ENCODE peak calls at places on chromosomes 3 and 15, in seven cellular contexts. U, T, S, J, E, Y and M are unnamed samples. For H3K27me3, the result is how much of the 10 kb centered on the place peaks cover.

GRCh38 chr15:72491768-72492167 is 17.6 kb downstream of the ARIH1 start:
- DNase-seq in U (no peak), J (peak), Y (no peak), T (no peak), E (peak), S (no peak), M (no peak)

GRCh38 chr3:88137836-88138235 is 11.9 kb upstream of the C3orf38 start:
- DNase-seq in E (no peak), U (no peak), J (peak), Y (no peak), T (no peak), S (no peak), M (no peak)

GRCh38 chr3:100002599-100003350 is 111.5 kb downstream of the FILIP1L start:
- DNase-seq in J (peak), S (peak), Y (no peak), U (no peak), E (peak), T (no peak), M (no peak)

GRCh38 chr3:72748659-72749058 is 99.6 kb downstream of the SHQ1 start:
- DNase-seq in J (no peak), E (no peak), Y (no peak), U (no peak), T (no peak), S (no peak), M (no peak)

GRCh38 chr3:97910931-97911351 is 61.3 kb downstream of the RIOX2 start:
- DNase-seq in J (no peak), T (no peak), U (no peak), S (no peak), E (no peak), Y (no peak), M (no peak)

GRCh38 chr15:53297828-53298227 is 461.6 kb downstream of the WDR72 start:
- DNase-seq in S (peak), E (no peak), Y (no peak), T (no peak), U (no peak), J (no peak), M (no peak)

GRCh38 chr3:25664066-25664809 is 469 bp downstream of the TOP2B start:
- DNase-seq in Y (peak), U (peak), S (peak), T (peak), J (peak), E (peak), M (peak)

GRCh38 chr3:59540696-59541095 is 490.9 kb upstream of the CFAP20DC start:
- DNase-seq in E (no peak), S (no peak), U (no peak), J (no peak), Y (no peak), T (no peak), M (no peak)

GRCh38 chr3:129016366-129016724 is 15.2 kb downstream of the EFCC1 start:
- DNase-seq in Y (peak), J (no peak), S (peak), E (no peak), T (no peak), U (no peak), M (peak)

GRCh38 chr15:61742591-61742990 is 317.7 kb downstream of the VPS13C start:
- DNase-seq in J (no peak), S (no peak), Y (no peak), U (no peak), T (no peak), E (no peak), M (no peak)

GRCh38 chr15:40873625-40874561 is at the start of gene RHOV:
- DNase-seq in U (peak), J (peak), E (peak), Y (peak), S (peak), T (peak), M (peak)

GRCh38 chr3:105800320-105800719 is 68.5 kb downstream of the CBLB start:
- DNase-seq in Y (no peak), T (no peak), J (no peak), E (no peak), S (no peak), U (no peak), M (peak)

GRCh38 chr15:29099131-29099880 is 170.3 kb downstream of the NSMCE3 start:
- DNase-seq in S (no peak), E (no peak), J (no peak), Y (no peak), U (no peak), T (no peak), M (no peak)

GRCh38 chr15:70354260-70354894 is 256.7 kb upstream of the TLE3 start:
- DNase-seq in S (no peak), E (no peak), J (no peak), Y (no peak), U (no peak), T (no peak), M (no peak)

GRCh38 chr15:61880079-61880478 is 180.2 kb downstream of the VPS13C start:
- DNase-seq in S (no peak), U (no peak), J (no peak), Y (no peak), T (no peak), E (no peak), M (no peak)

GRCh38 chr3:175007316-175007715 is 148.2 kb downstream of the NAALADL2 start:
- DNase-seq in E (no peak), J (no peak), Y (no peak), U (no peak), T (no peak), S (no peak), M (no peak)

GRCh38 chr3:106588739-106589138 is 719.9 kb upstream of the CBLB start:
- DNase-seq in J (no peak), Y (no peak), U (no peak), S (no peak), E (no peak), T (no peak), M (no peak)

GRCh38 chr3:131109156-131109555 is 82.5 kb downstream of the NEK11 start:
- DNase-seq in Y (no peak), E (no peak), T (no peak), U (no peak), J (no peak), S (no peak), M (no peak)

GRCh38 chr15:77386626-77387025 is 33.3 kb downstream of the PEAK1 start:
- DNase-seq in U (no peak), E (no peak), Y (no peak), T (no peak), J (no peak), S (no peak), M (no peak)

GRCh38 chr3:49903451-49904424 is at the start of gene MST1R:
- DNase-seq in J (no peak), U (peak), E (no peak), S (peak), Y (peak), T (no peak), M (peak)

GRCh38 chr3:160564949-160565441 is 376 bp downstream of the KPNA4 start:
- DNase-seq in U (peak), S (peak), E (peak), J (peak), Y (peak), T (peak), M (peak)

GRCh38 chr3:29281265-29282228 is 676 bp downstream of the RBMS3 start:
- DNase-seq in T (peak), J (peak), S (no peak), Y (peak), U (peak), E (peak), M (no peak)

GRCh38 chr15:63157891-63158431 is 684 bp upstream of the RPS27L start:
- DNase-seq in E (peak), J (peak), Y (peak), S (peak), T (peak), U (peak), M (peak)

GRCh38 chr15:74277245-74277644 is 41.1 kb downstream of the CCDC33 start:
- DNase-seq in T (no peak), E (no peak), S (no peak), J (no peak), U (no peak), Y (no peak), M (no peak)

GRCh38 chr3:141959531-141959920 is 83.1 kb downstream of the ATP1B3 start:
- DNase-seq in S (peak), T (no peak), J (no peak), U (no peak), E (no peak), Y (no peak), M (no peak)

GRCh38 chr15:40054746-40055575 is 16.0 kb upstream of the SRP14 start:
- DNase-seq in E (peak), Y (peak), U (peak), J (peak), T (no peak), S (no peak), M (no peak)

GRCh38 chr15:36907295-36907694 is 193.1 kb downstream of the MEIS2 start:
- DNase-seq in Y (no peak), E (no peak), U (peak), J (no peak), T (no peak), S (no peak), M (no peak)

GRCh38 chr3:128054363-128054762 is 2.1 kb downstream of the SEC61A1 start:
- DNase-seq in S (no peak), Y (peak), E (peak), U (no peak), T (no peak), J (peak), M (no peak)

GRCh38 chr3:139227165-139227564 is 116.7 kb upstream of the MRPS22 start:
- DNase-seq in U (no peak), S (no peak), Y (no peak), E (peak), J (no peak), T (no peak), M (no peak)

DNA sequence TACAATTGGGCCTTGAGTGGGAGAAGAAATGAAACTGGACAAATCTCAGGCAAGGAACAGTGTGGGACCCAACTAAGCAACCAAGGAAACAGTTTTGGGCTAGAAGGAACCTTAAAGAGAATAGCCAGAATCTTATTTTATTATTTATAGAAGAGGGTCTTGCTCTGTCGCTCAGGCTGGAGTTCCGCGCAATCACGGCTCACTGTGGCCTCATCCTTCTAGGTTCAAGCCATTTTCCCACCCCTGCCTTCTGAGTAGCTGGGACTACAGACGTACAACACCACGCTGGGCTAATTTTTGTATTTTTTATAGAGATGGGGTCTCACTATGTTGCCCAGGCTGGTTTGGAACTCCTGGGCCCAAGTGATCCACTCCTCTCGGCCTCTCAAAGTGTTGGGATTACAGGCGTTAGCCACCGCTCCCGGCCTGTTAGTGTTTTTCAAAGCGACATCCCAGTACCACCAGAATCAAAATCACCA is 734 bp upstream of the WDR76 start:
- DNase-seq in Y (no peak), S (no peak), U (no peak), E (no peak), J (no peak), T (no peak), M (no peak)
- H2AFZ ChIP-seq in Y (peak), S (no peak), U (no peak), E (no peak), J (no peak), T (peak), M (no peak)

DNA sequence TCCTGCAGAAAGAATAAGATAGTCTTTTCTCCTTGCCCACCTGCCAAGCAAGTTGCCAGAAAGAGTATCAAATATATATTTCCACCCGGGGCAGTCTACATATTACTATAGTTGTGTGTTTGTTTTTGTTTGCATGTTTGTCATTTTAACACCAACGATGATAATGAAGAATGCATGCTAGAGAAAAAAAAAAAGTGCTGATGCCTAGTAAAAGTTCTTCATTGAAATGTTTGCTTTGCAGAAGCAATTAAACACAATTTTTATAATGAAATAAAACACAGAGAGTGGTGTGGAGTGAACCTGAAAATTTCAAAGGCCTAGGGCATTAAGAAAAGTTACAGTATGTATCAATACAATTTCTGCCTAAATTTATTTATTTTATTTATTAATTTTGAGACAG is 2.5 kb upstream of the PCLAF start:
- DNase-seq in Y (no peak), T (no peak), J (no peak), S (no peak), U (no peak), E (no peak), M (no peak)
- H3K27me3 ChIP-seq in Y (under half), T (under half), J (under half), S (under half), U (under half), E (under half), M (under half)

DNA sequence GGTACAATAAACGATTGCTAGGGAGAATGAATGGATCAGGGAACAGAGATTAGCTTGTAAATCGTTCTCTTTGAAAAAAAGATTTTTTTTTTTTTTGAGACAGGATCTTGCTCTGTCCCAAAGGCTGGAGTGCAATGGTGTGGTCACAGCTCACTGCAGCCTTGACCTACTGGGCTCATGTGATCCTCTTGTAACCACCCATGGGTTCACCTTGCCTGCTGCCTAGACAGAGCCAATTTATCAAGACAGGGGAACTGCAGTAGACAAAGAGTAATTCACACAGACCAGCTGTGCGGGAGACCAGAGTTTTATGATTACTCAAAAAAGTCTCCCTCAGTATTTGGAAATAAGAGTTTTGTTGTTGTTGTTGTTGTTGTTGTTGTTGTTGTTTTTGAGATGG is 39.6 kb downstream of the METTL6 start:
- DNase-seq in S (no peak), Y (no peak), J (no peak), U (no peak), T (no peak), E (no peak), M (no peak)
- H3K9ac ChIP-seq in S (no peak), Y (no peak), J (no peak), U (no peak), T (peak), E (no peak), M (no peak)

GRCh38 chr15:93943607-93944006 is 287.8 kb upstream of the MCTP2 start:
- DNase-seq in T (peak), S (no peak), U (no peak), E (peak), J (no peak), Y (no peak), M (no peak)

GRCh38 chr15:93948728-93949127 is 282.6 kb upstream of the MCTP2 start:
- DNase-seq in S (no peak), E (no peak), Y (no peak), U (no peak), J (no peak), T (no peak), M (no peak)
- H2AFZ ChIP-seq in S (no peak), E (no peak), Y (no peak), U (peak), J (no peak), T (no peak), M (no peak)

GRCh38 chr3:155083313-155083905 is 3.3 kb downstream of the MME start:
- DNase-seq in U (no peak), J (peak), Y (no peak), T (no peak), S (no peak), E (no peak), M (no peak)
- H3K27me3 ChIP-seq in U (under half), J (under half), Y (under half), T (under half), S (under half), E (under half), M (under half)

GRCh38 chr15:75425966-75426500 is 25.5 kb downstream of the SIN3A start:
- DNase-seq in T (no peak), J (no peak), Y (no peak), E (no peak), U (no peak), S (no peak), M (no peak)

GRCh38 chr15:75431250-75431649 is 20.2 kb downstream of the SIN3A start:
- DNase-seq in T (no peak), J (peak), E (peak), S (no peak), Y (no peak), U (no peak), M (no peak)

GRCh38 chr15:75431682-75432081 is 19.8 kb downstream of the SIN3A start:
- DNase-seq in Y (no peak), U (peak), T (no peak), J (no peak), S (no peak), E (peak), M (no peak)

GRCh38 chr15:75428152-75428551 is 23.3 kb downstream of the SIN3A start:
- DNase-seq in J (no peak), U (no peak), T (no peak), E (no peak), S (no peak), Y (no peak), M (no peak)

GRCh38 chr15:75430259-75430658 is 21.2 kb downstream of the SIN3A start:
- DNase-seq in T (no peak), U (no peak), E (no peak), J (no peak), Y (no peak), S (no peak), M (no peak)
- H3K9ac ChIP-seq in T (no peak), U (no peak), E (no peak), J (no peak), Y (no peak), S (no peak), M (no peak)

GRCh38 chr3:149554826-149555225 is 80.3 kb downstream of the TM4SF4 start:
- DNase-seq in Y (no peak), T (no peak), U (no peak), S (no peak), J (peak), E (peak), M (no peak)

GRCh38 chr3:149548729-149549065 is 74.2 kb downstream of the TM4SF4 start:
- DNase-seq in E (peak), U (no peak), S (no peak), J (no peak), T (no peak), Y (no peak), M (no peak)

GRCh38 chr3:149552700-149553099 is 78.2 kb downstream of the TM4SF4 start:
- DNase-seq in Y (no peak), E (no peak), J (no peak), U (no peak), S (no peak), T (no peak), M (no peak)

GRCh38 chr3:149553781-149554451 is 79.4 kb downstream of the TM4SF4 start:
- DNase-seq in Y (no peak), S (no peak), U (no peak), T (peak), E (peak), J (peak), M (no peak)

GRCh38 chr3:149551500-149551899 is 77.0 kb downstream of the TM4SF4 start:
- DNase-seq in T (no peak), E (no peak), J (no peak), Y (no peak), S (no peak), U (no peak), M (no peak)
- H2AFZ ChIP-seq in T (no peak), E (no peak), J (no peak), Y (no peak), S (no peak), U (no peak), M (no peak)

DNA sequence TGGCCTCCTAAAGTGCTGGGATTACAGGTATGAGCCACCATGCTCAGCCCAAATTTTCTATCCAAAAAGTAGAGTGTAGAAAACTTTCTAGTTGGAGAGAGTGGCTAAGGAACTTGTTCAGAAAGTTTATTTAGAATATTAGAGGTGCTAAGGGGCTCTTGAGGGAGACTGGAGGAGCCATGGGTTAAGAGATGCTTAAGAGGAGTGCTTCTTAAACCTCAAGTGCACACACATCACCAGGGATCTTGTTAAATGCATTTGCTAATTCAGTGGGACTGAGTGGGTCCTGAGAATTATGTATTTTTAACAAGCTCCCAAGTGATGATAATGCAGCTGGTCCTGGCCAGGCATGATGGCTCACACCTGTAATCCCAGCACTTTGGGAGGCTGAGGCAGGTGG is 29.7 kb upstream of the SLMAP start:
- DNase-seq in U (no peak), T (no peak), J (no peak), Y (no peak), S (no peak), E (no peak), M (no peak)
- H3K27me3 ChIP-seq in U (under half), T (under half), J (under half), Y (under half), S (under half), E (under half), M (under half)

GRCh38 chr15:67080118-67080899 is 14.9 kb downstream of the SMAD3 start:
- DNase-seq in Y (peak), J (peak), S (no peak), E (peak), U (no peak), T (no peak), M (no peak)

GRCh38 chr15:67076147-67076843 is 10.9 kb downstream of the SMAD3 start:
- DNase-seq in Y (no peak), T (no peak), U (no peak), J (peak), S (no peak), E (peak), M (peak)

GRCh38 chr15:67079361-67079760 is 14.0 kb downstream of the SMAD3 start:
- DNase-seq in J (peak), Y (no peak), E (no peak), S (no peak), T (no peak), U (no peak), M (no peak)

GRCh38 chr15:67074886-67075229 is 9.5 kb downstream of the SMAD3 start:
- DNase-seq in J (peak), U (no peak), E (no peak), T (no peak), S (no peak), Y (no peak), M (no peak)

GRCh38 chr15:67077641-67078215 is 12.3 kb downstream of the SMAD3 start:
- DNase-seq in U (no peak), Y (no peak), S (no peak), E (no peak), J (no peak), T (no peak), M (peak)
- H3K9ac ChIP-seq in U (no peak), Y (no peak), S (no peak), E (no peak), J (peak), T (no peak), M (peak)

GRCh38 chr15:34337557-34338306 is at the start of gene SLC12A6:
- DNase-seq in J (peak), T (peak), S (peak), U (peak), E (peak), Y (peak), M (peak)
- H2AFZ ChIP-seq in J (peak), T (peak), S (no peak), U (peak), E (peak), Y (peak), M (peak)